ENCODE peak calls at places on chromosome 5, in eight cellular contexts. One of them, this sample, is unnamed.

GRCh38 chr5:124741711-124742496 is 4.5 kb downstream of the ZNF608 start:
- DNase-seq in CD4-positive, CD25-positive, alpha-beta regulatory T cell: no peak
- DNase-seq in mesendoderm: peak; percentile 92
- DNase-seq in cardiac muscle cell: peak; percentile 96
- DNase-seq in effector memory CD4-positive, alpha-beta T cell: no peak
- DNase-seq in neuronal stem cell: peak; percentile 84
- DNase-seq in fibroblast of lung: peak; percentile 92
- DNase-seq in PC-3: peak; percentile 84
- DNase-seq in this sample: peak; percentile 37

GRCh38 chr5:180787711-180788431 is 14.7 kb downstream of the MGAT1 start:
- DNase-seq in CD4-positive, CD25-positive, alpha-beta regulatory T cell: no peak
- DNase-seq in mesendoderm: peak; percentile 78
- DNase-seq in cardiac muscle cell: peak; percentile 30
- DNase-seq in effector memory CD4-positive, alpha-beta T cell: no peak
- DNase-seq in neuronal stem cell: no peak
- DNase-seq in fibroblast of lung: no peak
- DNase-seq in PC-3: no peak
- DNase-seq in this sample: peak; percentile 72

GRCh38 chr5:54295658-54296276 is 14.6 kb downstream of the ARL15 start:
- DNase-seq in CD4-positive, CD25-positive, alpha-beta regulatory T cell: no peak
- DNase-seq in mesendoderm: no peak
- DNase-seq in cardiac muscle cell: no peak
- DNase-seq in effector memory CD4-positive, alpha-beta T cell: no peak
- DNase-seq in neuronal stem cell: no peak
- DNase-seq in fibroblast of lung: no peak
- DNase-seq in PC-3: no peak
- DNase-seq in this sample: peak; percentile 26

GRCh38 chr5:90111354-90112070 is 298.0 kb downstream of the CETN3 start:
- DNase-seq in CD4-positive, CD25-positive, alpha-beta regulatory T cell: no peak
- DNase-seq in mesendoderm: no peak
- DNase-seq in cardiac muscle cell: peak; percentile 92
- DNase-seq in effector memory CD4-positive, alpha-beta T cell: no peak
- DNase-seq in neuronal stem cell: no peak
- DNase-seq in fibroblast of lung: peak; percentile 49
- DNase-seq in PC-3: no peak
- DNase-seq in this sample: no peak

GRCh38 chr5:134026521-134027202 is 21.9 kb upstream of the VDAC1 start:
- DNase-seq in CD4-positive, CD25-positive, alpha-beta regulatory T cell: no peak
- DNase-seq in mesendoderm: peak; percentile 90
- DNase-seq in cardiac muscle cell: peak; percentile 73
- DNase-seq in effector memory CD4-positive, alpha-beta T cell: peak; percentile 14
- DNase-seq in neuronal stem cell: peak; percentile 46
- DNase-seq in fibroblast of lung: peak; percentile 61
- DNase-seq in PC-3: peak; percentile 73
- DNase-seq in this sample: peak; percentile 91

GRCh38 chr5:60577116-60577515 is 122.8 kb downstream of the DEPDC1B start:
- DNase-seq in CD4-positive, CD25-positive, alpha-beta regulatory T cell: no peak
- DNase-seq in mesendoderm: peak; percentile 10
- DNase-seq in cardiac muscle cell: peak; percentile 39
- DNase-seq in effector memory CD4-positive, alpha-beta T cell: no peak
- DNase-seq in neuronal stem cell: no peak
- DNase-seq in fibroblast of lung: no peak
- DNase-seq in PC-3: no peak
- DNase-seq in this sample: no peak

GRCh38 chr5:27706832-27707231 is 668.4 kb upstream of the CDH9 start:
- DNase-seq in CD4-positive, CD25-positive, alpha-beta regulatory T cell: no peak
- DNase-seq in mesendoderm: no peak
- DNase-seq in cardiac muscle cell: peak; percentile 21
- DNase-seq in effector memory CD4-positive, alpha-beta T cell: no peak
- DNase-seq in neuronal stem cell: no peak
- DNase-seq in fibroblast of lung: no peak
- DNase-seq in PC-3: peak; percentile 64
- DNase-seq in this sample: no peak

GRCh38 chr5:112179290-112179689 is 239.8 kb downstream of the EPB41L4A start:
- DNase-seq in CD4-positive, CD25-positive, alpha-beta regulatory T cell: no peak
- DNase-seq in mesendoderm: no peak
- DNase-seq in cardiac muscle cell: no peak
- DNase-seq in effector memory CD4-positive, alpha-beta T cell: no peak
- DNase-seq in neuronal stem cell: no peak
- DNase-seq in fibroblast of lung: no peak
- DNase-seq in PC-3: no peak
- DNase-seq in this sample: no peak

GRCh38 chr5:96203761-96204160 is 229.3 kb downstream of the PCSK1 start:
- DNase-seq in CD4-positive, CD25-positive, alpha-beta regulatory T cell: no peak
- DNase-seq in mesendoderm: no peak
- DNase-seq in cardiac muscle cell: no peak
- DNase-seq in effector memory CD4-positive, alpha-beta T cell: no peak
- DNase-seq in neuronal stem cell: no peak
- DNase-seq in fibroblast of lung: no peak
- DNase-seq in PC-3: peak; percentile 44
- DNase-seq in this sample: no peak

GRCh38 chr5:95281211-95281610 is 3.7 kb downstream of the MCTP1 start:
- DNase-seq in CD4-positive, CD25-positive, alpha-beta regulatory T cell: no peak
- DNase-seq in mesendoderm: peak; percentile 95
- DNase-seq in cardiac muscle cell: peak; percentile 5
- DNase-seq in effector memory CD4-positive, alpha-beta T cell: no peak
- DNase-seq in neuronal stem cell: no peak
- DNase-seq in fibroblast of lung: no peak
- DNase-seq in PC-3: peak; percentile 41
- DNase-seq in this sample: peak; percentile 79

GRCh38 chr5:138937392-138938387 is 62.6 kb upstream of the LRRTM2 start:
- DNase-seq in CD4-positive, CD25-positive, alpha-beta regulatory T cell: no peak
- DNase-seq in mesendoderm: no peak
- DNase-seq in cardiac muscle cell: no peak
- DNase-seq in effector memory CD4-positive, alpha-beta T cell: no peak
- DNase-seq in neuronal stem cell: no peak
- DNase-seq in fibroblast of lung: no peak
- DNase-seq in PC-3: no peak
- DNase-seq in this sample: peak; percentile 58

GRCh38 chr5:179585903-179586511 is 35.7 kb downstream of the RUFY1 start:
- DNase-seq in CD4-positive, CD25-positive, alpha-beta regulatory T cell: no peak
- DNase-seq in mesendoderm: no peak
- DNase-seq in cardiac muscle cell: no peak
- DNase-seq in effector memory CD4-positive, alpha-beta T cell: no peak
- DNase-seq in neuronal stem cell: peak; percentile 57
- DNase-seq in fibroblast of lung: no peak
- DNase-seq in PC-3: no peak
- DNase-seq in this sample: no peak

GRCh38 chr5:160434022-160434531 is 12.4 kb downstream of the PTTG1 start:
- DNase-seq in CD4-positive, CD25-positive, alpha-beta regulatory T cell: no peak
- DNase-seq in mesendoderm: peak; percentile 67
- DNase-seq in cardiac muscle cell: no peak
- DNase-seq in effector memory CD4-positive, alpha-beta T cell: no peak
- DNase-seq in neuronal stem cell: peak; percentile 30
- DNase-seq in fibroblast of lung: no peak
- DNase-seq in PC-3: no peak
- DNase-seq in this sample: no peak

GRCh38 chr5:67971223-67971830 is 244.2 kb upstream of the PIK3R1 start:
- DNase-seq in CD4-positive, CD25-positive, alpha-beta regulatory T cell: no peak
- DNase-seq in mesendoderm: no peak
- DNase-seq in cardiac muscle cell: peak; percentile 92
- DNase-seq in effector memory CD4-positive, alpha-beta T cell: no peak
- DNase-seq in neuronal stem cell: no peak
- DNase-seq in fibroblast of lung: peak; percentile 93
- DNase-seq in PC-3: no peak
- DNase-seq in this sample: no peak

GRCh38 chr5:132826424-132827082 is 3.9 kb downstream of the SHROOM1 start:
- DNase-seq in CD4-positive, CD25-positive, alpha-beta regulatory T cell: no peak
- DNase-seq in mesendoderm: no peak
- DNase-seq in cardiac muscle cell: no peak
- DNase-seq in effector memory CD4-positive, alpha-beta T cell: no peak
- DNase-seq in neuronal stem cell: no peak
- DNase-seq in fibroblast of lung: no peak
- DNase-seq in PC-3: no peak
- DNase-seq in this sample: no peak

GRCh38 chr5:83509535-83509934 is 38.0 kb downstream of the VCAN start:
- DNase-seq in CD4-positive, CD25-positive, alpha-beta regulatory T cell: no peak
- DNase-seq in mesendoderm: peak; percentile 55
- DNase-seq in cardiac muscle cell: peak; percentile 86
- DNase-seq in effector memory CD4-positive, alpha-beta T cell: no peak
- DNase-seq in neuronal stem cell: no peak
- DNase-seq in fibroblast of lung: peak; percentile 50
- DNase-seq in PC-3: no peak
- DNase-seq in this sample: peak; percentile 9

GRCh38 chr5:73968729-73969128 is 342.7 kb downstream of the ARHGEF28 start:
- DNase-seq in CD4-positive, CD25-positive, alpha-beta regulatory T cell: no peak
- DNase-seq in mesendoderm: peak; percentile 73
- DNase-seq in cardiac muscle cell: peak; percentile 69
- DNase-seq in effector memory CD4-positive, alpha-beta T cell: no peak
- DNase-seq in neuronal stem cell: no peak
- DNase-seq in fibroblast of lung: no peak
- DNase-seq in PC-3: no peak
- DNase-seq in this sample: no peak

GRCh38 chr5:106241409-106241808 is 1429.3 kb downstream of the EFNA5 start:
- DNase-seq in CD4-positive, CD25-positive, alpha-beta regulatory T cell: no peak
- DNase-seq in mesendoderm: no peak
- DNase-seq in cardiac muscle cell: no peak
- DNase-seq in effector memory CD4-positive, alpha-beta T cell: no peak
- DNase-seq in neuronal stem cell: no peak
- DNase-seq in fibroblast of lung: no peak
- DNase-seq in PC-3: peak; percentile 39
- DNase-seq in this sample: no peak

GRCh38 chr5:112546946-112547647 is 128.0 kb upstream of the EPB41L4A start:
- DNase-seq in CD4-positive, CD25-positive, alpha-beta regulatory T cell: no peak
- DNase-seq in mesendoderm: no peak
- DNase-seq in cardiac muscle cell: no peak
- DNase-seq in effector memory CD4-positive, alpha-beta T cell: no peak
- DNase-seq in neuronal stem cell: no peak
- DNase-seq in fibroblast of lung: no peak
- DNase-seq in PC-3: no peak
- DNase-seq in this sample: no peak

GRCh38 chr5:135310328-135310989 is 88.6 kb downstream of the MACROH2A1 start:
- DNase-seq in CD4-positive, CD25-positive, alpha-beta regulatory T cell: no peak
- DNase-seq in mesendoderm: no peak
- DNase-seq in cardiac muscle cell: peak; percentile 24
- DNase-seq in effector memory CD4-positive, alpha-beta T cell: no peak
- DNase-seq in neuronal stem cell: no peak
- DNase-seq in fibroblast of lung: peak; percentile 76
- DNase-seq in PC-3: peak; percentile 76
- DNase-seq in this sample: no peak

GRCh38 chr5:16727937-16728336 is 111.1 kb upstream of the RETREG1 start:
- DNase-seq in CD4-positive, CD25-positive, alpha-beta regulatory T cell: no peak
- DNase-seq in mesendoderm: no peak
- DNase-seq in cardiac muscle cell: no peak
- DNase-seq in effector memory CD4-positive, alpha-beta T cell: no peak
- DNase-seq in neuronal stem cell: no peak
- DNase-seq in fibroblast of lung: no peak
- DNase-seq in PC-3: no peak
- DNase-seq in this sample: no peak
- H3K4me3 ChIP-seq in CD4-positive, CD25-positive, alpha-beta regulatory T cell: no peak overlapping the region
- H3K4me3 ChIP-seq in mesendoderm: no peak overlapping the region
- H3K4me3 ChIP-seq in cardiac muscle cell: no peak overlapping the region
- H3K4me3 ChIP-seq in effector memory CD4-positive, alpha-beta T cell: no peak overlapping the region
- H3K4me3 ChIP-seq in neuronal stem cell: no peak overlapping the region
- H3K4me3 ChIP-seq in fibroblast of lung: no peak overlapping the region
- H3K4me3 ChIP-seq in PC-3: no peak overlapping the region
- H3K4me3 ChIP-seq in this sample: no peak overlapping the region

DNA sequence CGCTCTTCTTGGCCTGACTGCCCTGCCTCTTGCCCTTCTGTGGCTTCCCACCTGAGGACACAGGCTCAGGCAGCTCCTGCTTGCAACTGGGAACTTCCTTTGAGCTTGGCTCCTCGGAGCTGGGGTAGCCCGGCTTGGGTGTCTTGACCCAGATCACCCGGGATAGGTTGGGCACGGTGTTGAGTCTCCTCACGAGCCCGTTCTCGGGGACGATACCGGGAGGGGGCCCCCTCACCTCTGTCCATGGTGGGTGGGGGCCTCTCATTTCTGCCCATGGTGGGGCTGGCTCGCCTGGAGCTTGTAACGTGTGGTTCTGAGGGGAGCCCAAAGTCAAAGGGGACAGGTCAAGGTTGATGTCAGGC is 7.8 kb upstream of the DDX41 start:
- DNase-seq in CD4-positive, CD25-positive, alpha-beta regulatory T cell: no peak
- DNase-seq in mesendoderm: no peak
- DNase-seq in cardiac muscle cell: no peak
- DNase-seq in effector memory CD4-positive, alpha-beta T cell: no peak
- DNase-seq in neuronal stem cell: no peak
- DNase-seq in fibroblast of lung: no peak
- DNase-seq in PC-3: no peak
- DNase-seq in this sample: no peak
- H3K36me3 ChIP-seq in CD4-positive, CD25-positive, alpha-beta regulatory T cell: peaks cover 54% of the 10 kb centered on the region
- H3K36me3 ChIP-seq in mesendoderm: peaks cover 25% of the 10 kb centered on the region
- H3K36me3 ChIP-seq in cardiac muscle cell: peaks cover 38% of the 10 kb centered on the region
- H3K36me3 ChIP-seq in effector memory CD4-positive, alpha-beta T cell: peaks cover 48% of the 10 kb centered on the region
- H3K36me3 ChIP-seq in neuronal stem cell: peaks cover 95% of the 10 kb centered on the region
- H3K36me3 ChIP-seq in fibroblast of lung: peaks cover 38% of the 10 kb centered on the region
- H3K36me3 ChIP-seq in PC-3: peaks cover 15% of the 10 kb centered on the region
- H3K36me3 ChIP-seq in this sample: peaks cover 50% of the 10 kb centered on the region

DNA sequence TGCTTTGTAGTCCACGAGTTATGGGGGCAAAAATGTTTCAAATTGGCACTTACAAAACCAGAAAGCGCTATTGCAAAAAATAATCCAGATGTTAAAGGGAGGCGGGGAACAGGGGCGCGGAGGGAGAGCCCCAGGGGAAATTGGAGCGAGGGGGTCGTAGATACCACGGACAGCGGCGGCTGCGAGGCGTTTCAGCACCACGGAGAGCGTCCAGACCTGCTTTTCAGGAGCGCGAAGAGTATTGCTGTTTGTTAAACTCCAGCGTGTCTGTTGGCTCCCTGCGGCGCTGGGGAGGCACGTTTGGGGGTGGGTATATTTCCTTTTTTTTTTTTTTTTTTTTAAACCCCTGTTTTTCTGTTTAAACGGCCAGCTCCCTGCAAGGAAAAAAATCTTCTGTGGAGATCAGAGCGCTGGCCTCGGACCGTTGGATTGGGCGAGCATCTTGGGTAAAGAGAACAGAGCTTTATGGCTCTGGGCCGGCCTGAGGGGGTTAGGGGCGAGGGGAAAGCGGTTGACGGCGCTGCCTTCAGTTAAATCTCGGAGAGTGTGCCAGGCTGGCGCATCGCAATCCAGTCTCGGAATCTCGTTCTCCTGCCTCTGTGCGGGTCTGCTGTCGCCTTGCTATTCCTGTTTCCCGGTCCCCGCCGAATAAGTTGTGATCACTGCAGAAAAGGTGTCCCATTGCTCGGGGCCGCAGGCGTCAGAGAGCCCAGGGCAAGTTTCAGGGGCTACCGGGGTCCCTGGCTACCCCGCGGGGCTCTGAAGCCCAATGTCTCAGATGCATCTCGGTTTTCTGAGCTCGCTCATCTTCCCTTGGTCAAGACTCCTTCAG is at the start of gene GLRA1:
- DNase-seq in CD4-positive, CD25-positive, alpha-beta regulatory T cell: peak; percentile 4
- DNase-seq in mesendoderm: peak; percentile 79
- DNase-seq in cardiac muscle cell: peak; percentile 62
- DNase-seq in effector memory CD4-positive, alpha-beta T cell: peak; percentile 11
- DNase-seq in neuronal stem cell: peak; percentile 83
- DNase-seq in fibroblast of lung: peak; percentile 54
- DNase-seq in PC-3: peak; percentile 55
- DNase-seq in this sample: peak; percentile 87
- H3K27me3 ChIP-seq in CD4-positive, CD25-positive, alpha-beta regulatory T cell: peaks cover 3% of the 10 kb centered on the region
- H3K27me3 ChIP-seq in mesendoderm: no peaks in the 10 kb centered on the region
- H3K27me3 ChIP-seq in cardiac muscle cell: peaks cover 37% of the 10 kb centered on the region
- H3K27me3 ChIP-seq in effector memory CD4-positive, alpha-beta T cell: peaks cover 4% of the 10 kb centered on the region
- H3K27me3 ChIP-seq in neuronal stem cell: peaks cover 19% of the 10 kb centered on the region
- H3K27me3 ChIP-seq in fibroblast of lung: no peaks in the 10 kb centered on the region
- H3K27me3 ChIP-seq in PC-3: peaks cover 29% of the 10 kb centered on the region
- H3K27me3 ChIP-seq in this sample: peaks cover 13% of the 10 kb centered on the region

DNA sequence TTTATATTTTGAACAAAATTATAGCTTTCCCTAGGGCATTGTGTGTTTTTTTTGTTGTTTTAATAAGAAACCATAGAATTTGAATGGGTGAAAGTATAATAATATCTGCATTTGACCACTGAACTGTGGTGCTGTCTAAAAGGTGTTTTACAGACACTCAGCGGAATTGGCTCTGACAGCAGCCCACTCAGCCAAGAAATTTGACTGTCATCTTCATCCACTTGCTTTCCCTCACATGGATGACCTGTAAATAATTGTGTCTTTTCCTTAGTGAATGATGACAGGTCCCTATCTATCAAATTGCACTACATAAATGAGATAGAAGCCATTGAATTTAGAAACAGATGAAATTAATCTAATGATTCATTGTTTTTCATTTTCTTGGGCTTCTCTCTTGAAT is 149.9 kb downstream of the PAM start:
- DNase-seq in CD4-positive, CD25-positive, alpha-beta regulatory T cell: no peak
- DNase-seq in mesendoderm: no peak
- DNase-seq in cardiac muscle cell: no peak
- DNase-seq in effector memory CD4-positive, alpha-beta T cell: no peak
- DNase-seq in neuronal stem cell: no peak
- DNase-seq in fibroblast of lung: no peak
- DNase-seq in PC-3: no peak
- DNase-seq in this sample: no peak
- H3K4me3 ChIP-seq in CD4-positive, CD25-positive, alpha-beta regulatory T cell: no peak overlapping the region
- H3K4me3 ChIP-seq in mesendoderm: no peak overlapping the region
- H3K4me3 ChIP-seq in cardiac muscle cell: no peak overlapping the region
- H3K4me3 ChIP-seq in effector memory CD4-positive, alpha-beta T cell: no peak overlapping the region
- H3K4me3 ChIP-seq in neuronal stem cell: no peak overlapping the region
- H3K4me3 ChIP-seq in fibroblast of lung: no peak overlapping the region
- H3K4me3 ChIP-seq in PC-3: no peak overlapping the region
- H3K4me3 ChIP-seq in this sample: no peak overlapping the region